ENCODE peak calls at places on chromosomes 16 and 17, in seven cellular contexts. E, I, C, N, P, H and D are unnamed samples.

GRCh38 chr16:1724491-1724890 is 18.5 kb downstream of the MAPK8IP3 start:
- DNase-seq in E (no peak), I (no peak), C (no peak), N (no peak), P (no peak), H (no peak), D (no peak)

GRCh38 chr17:76431509-76431908 is 21.4 kb downstream of the UBE2O start:
- DNase-seq in E (no peak), I (no peak), C (no peak), N (no peak), P (no peak), H (no peak), D (no peak)

GRCh38 chr16:3645504-3646347 is 8.8 kb upstream of the DNASE1 start:
- DNase-seq in E (no peak), I (no peak), C (no peak), N (no peak), P (no peak), H (no peak), D (no peak)

GRCh38 chr17:69820881-69821473 is 254.0 kb upstream of the KCNJ16 start:
- DNase-seq in E (no peak), I (no peak), C (no peak), N (no peak), P (no peak), H (no peak), D (no peak)

GRCh38 chr17:74852237-74853047 is 7.2 kb downstream of the GRIN2C start:
- DNase-seq in E (no peak), I (no peak), C (no peak), N (peak), P (no peak), H (no peak), D (no peak)

GRCh38 chr17:44384823-44385286 is 4.6 kb downstream of the ITGA2B start:
- DNase-seq in E (no peak), I (no peak), C (no peak), N (no peak), P (no peak), H (no peak), D (peak)

GRCh38 chr16:88914750-88915368 is 48.4 kb upstream of the PABPN1L start:
- DNase-seq in E (no peak), I (peak), C (no peak), N (no peak), P (no peak), H (no peak), D (peak)

GRCh38 chr17:6599364-6599763 is 41.1 kb downstream of the KIAA0753 start:
- DNase-seq in E (no peak), I (no peak), C (peak), N (no peak), P (no peak), H (no peak), D (no peak)

GRCh38 chr17:55323518-55324295 is 58.9 kb downstream of the HLF start:
- DNase-seq in E (no peak), I (no peak), C (no peak), N (no peak), P (no peak), H (no peak), D (no peak)

GRCh38 chr17:77163001-77163400 is 22.2 kb downstream of the SEC14L1 start:
- DNase-seq in E (no peak), I (no peak), C (no peak), N (no peak), P (no peak), H (no peak), D (peak)

GRCh38 chr16:12700161-12700560 is 103.5 kb downstream of the CPPED1 start:
- DNase-seq in E (no peak), I (no peak), C (no peak), N (no peak), P (no peak), H (no peak), D (no peak)

GRCh38 chr16:63426275-63426870 is 1390.1 kb upstream of the CDH8 start:
- DNase-seq in E (no peak), I (no peak), C (no peak), N (no peak), P (no peak), H (no peak), D (no peak)

GRCh38 chr16:88118376-88118775 is 167.1 kb downstream of the BANP start:
- DNase-seq in E (no peak), I (no peak), C (no peak), N (no peak), P (no peak), H (no peak), D (no peak)

GRCh38 chr17:60284709-60285108 is 107.2 kb downstream of the USP32 start:
- DNase-seq in E (no peak), I (no peak), C (no peak), N (no peak), P (no peak), H (no peak), D (no peak)

GRCh38 chr17:33461051-33461450 is 168.0 kb upstream of the ASIC2 start:
- DNase-seq in E (no peak), I (no peak), C (no peak), N (no peak), P (no peak), H (no peak), D (no peak)

GRCh38 chr17:41326173-41327145 is 10.9 kb upstream of the KRTAP17-1 start:
- DNase-seq in E (no peak), I (no peak), C (no peak), N (no peak), P (no peak), H (no peak), D (no peak)

GRCh38 chr16:73058221-73058615 is 10.3 kb upstream of the ZFHX3 start:
- DNase-seq in E (no peak), I (no peak), C (no peak), N (no peak), P (no peak), H (no peak), D (no peak)

GRCh38 chr16:69522732-69523404 is 42.9 kb upstream of the NFAT5 start:
- DNase-seq in E (no peak), I (no peak), C (no peak), N (no peak), P (no peak), H (no peak), D (no peak)

GRCh38 chr17:18008496-18009268 is 30.3 kb downstream of the ATPAF2 start:
- DNase-seq in E (no peak), I (no peak), C (no peak), N (no peak), P (no peak), H (no peak), D (peak)

GRCh38 chr16:426115-426905 is 861 bp downstream of the RAB11FIP3 start:
- DNase-seq in E (no peak), I (no peak), C (no peak), N (no peak), P (no peak), H (no peak), D (peak)

GRCh38 chr17:80693511-80693910 is 148.9 kb downstream of the RPTOR start:
- DNase-seq in E (no peak), I (no peak), C (no peak), N (no peak), P (no peak), H (no peak), D (no peak)

GRCh38 chr17:79841369-79842135 is 2.3 kb upstream of the CBX4 start:
- DNase-seq in E (no peak), I (no peak), C (peak), N (no peak), P (no peak), H (no peak), D (no peak)

GRCh38 chr16:74577882-74578366 is 29.0 kb downstream of the GLG1 start:
- DNase-seq in E (no peak), I (peak), C (no peak), N (no peak), P (no peak), H (no peak), D (peak)

GRCh38 chr16:53822936-53823529 is 119.1 kb downstream of the FTO start:
- DNase-seq in E (no peak), I (no peak), C (peak), N (no peak), P (no peak), H (no peak), D (no peak)

GRCh38 chr17:34443832-34444469 is 80.9 kb upstream of the CCL1 start:
- DNase-seq in E (no peak), I (no peak), C (no peak), N (no peak), P (no peak), H (no peak), D (no peak)

GRCh38 chr17:82287849-82288601 is 14.5 kb upstream of the CSNK1D start:
- DNase-seq in E (peak), I (peak), C (peak), N (no peak), P (no peak), H (no peak), D (peak)

GRCh38 chr17:61305024-61305423 is 94.6 kb upstream of the TBX2 start:
- DNase-seq in E (no peak), I (no peak), C (no peak), N (no peak), P (no peak), H (no peak), D (peak)

GRCh38 chr17:15307686-15308085 is 33.7 kb downstream of the TEKT3 start:
- DNase-seq in E (no peak), I (no peak), C (no peak), N (no peak), P (no peak), H (no peak), D (peak)

GRCh38 chr16:69921125-69921524 is 30.0 kb upstream of the CLEC18A start:
- DNase-seq in E (no peak), I (no peak), C (no peak), N (no peak), P (no peak), H (no peak), D (peak)

GRCh38 chr17:72434991-72435618 is 314.3 kb downstream of the SOX9 start:
- DNase-seq in E (peak), I (no peak), C (no peak), N (no peak), P (no peak), H (no peak), D (no peak)

GRCh38 chr17:27396941-27397340 is 59.3 kb upstream of the KSR1 start:
- DNase-seq in E (no peak), I (no peak), C (peak), N (no peak), P (no peak), H (no peak), D (peak)

GRCh38 chr17:64095144-64095882 is 34.6 kb downstream of the ERN1 start:
- DNase-seq in E (no peak), I (no peak), C (no peak), N (no peak), P (no peak), H (no peak), D (no peak)

GRCh38 chr16:68005786-68006286 is 6.6 kb upstream of the DPEP2 start:
- DNase-seq in E (no peak), I (no peak), C (peak), N (peak), P (no peak), H (no peak), D (no peak)